ENCODE peak calls at places on chromosomes 4 and X, in four cellular contexts. C, K, Q and R are unnamed samples. For H3K27me3, the result is how much of the 10 kb centered on the place peaks cover.

GRCh38 chr4:139164731-139165130 is 12.3 kb downstream of the ELF2 start:
- DNase-seq in C (no peak), K (no peak), Q (no peak), R (no peak)

GRCh38 chr4:109803924-109804571 is 2.2 kb upstream of the CFI start:
- DNase-seq in C (no peak), K (no peak), Q (no peak), R (no peak)

GRCh38 chrX:69618803-69619202 is 2.9 kb downstream of the EDA start:
- DNase-seq in C (no peak), K (no peak), Q (peak), R (no peak)

GRCh38 chr4:162659716-162660115 is 495.9 kb upstream of the FSTL5 start:
- DNase-seq in C (no peak), K (no peak), Q (no peak), R (no peak)

GRCh38 chr4:10082047-10082446 is 34.6 kb downstream of the WDR1 start:
- DNase-seq in C (peak), K (peak), Q (no peak), R (no peak)

GRCh38 chr4:100428051-100428450 is 89.8 kb downstream of the EMCN start:
- DNase-seq in C (no peak), K (no peak), Q (no peak), R (no peak)

GRCh38 chr4:25211721-25212120 is 22.1 kb upstream of the PI4K2B start:
- DNase-seq in C (no peak), K (no peak), Q (no peak), R (no peak)

GRCh38 chrX:150767475-150768131 is 74.4 kb downstream of the MTMR1 start:
- DNase-seq in C (no peak), K (no peak), Q (peak), R (peak)

GRCh38 chr4:82688091-82688815 is 110.3 kb downstream of the SCD5 start:
- DNase-seq in C (no peak), K (no peak), Q (no peak), R (no peak)

GRCh38 chr4:78829296-78829695 is 53.1 kb downstream of the BMP2K start:
- DNase-seq in C (no peak), K (no peak), Q (no peak), R (no peak)

GRCh38 chr4:144685916-144686315 is 40.0 kb downstream of the HHIP start:
- DNase-seq in C (no peak), K (no peak), Q (no peak), R (no peak)

GRCh38 chrX:8913665-8914409 is 112.7 kb upstream of the FAM9A start:
- DNase-seq in C (peak), K (no peak), Q (peak), R (no peak)

GRCh38 chrX:13252726-13253125 is 67.1 kb downstream of the ATXN3L start:
- DNase-seq in C (no peak), K (no peak), Q (no peak), R (no peak)

GRCh38 chr4:108193891-108194672 is 25.4 kb upstream of the LEF1 start:
- DNase-seq in C (no peak), K (no peak), Q (no peak), R (no peak)

GRCh38 chr4:130808492-130808891 is 1712.5 kb downstream of the C4orf33 start:
- DNase-seq in C (no peak), K (no peak), Q (no peak), R (no peak)

GRCh38 chr4:144463896-144464295 is 182.1 kb upstream of the HHIP start:
- DNase-seq in C (no peak), K (no peak), Q (no peak), R (no peak)

GRCh38 chrX:77431227-77431626 is 16.0 kb upstream of the FGF16 start:
- DNase-seq in C (no peak), K (no peak), Q (no peak), R (peak)

GRCh38 chrX:130682990-130683389 is 220.0 kb downstream of the ENOX2 start:
- DNase-seq in C (no peak), K (no peak), Q (no peak), R (no peak)

GRCh38 chrX:155613927-155614559 is 1.3 kb upstream of the TMLHE start:
- DNase-seq in C (no peak), K (no peak), Q (no peak), R (no peak)

GRCh38 chrX:118577041-118577440 is 81.4 kb downstream of the DOCK11 start:
- DNase-seq in C (peak), K (peak), Q (no peak), R (no peak)

GRCh38 chr4:151882072-151882803 is 121.4 kb upstream of the GATB start:
- DNase-seq in C (no peak), K (no peak), Q (no peak), R (no peak)

GRCh38 chr4:68372588-68372987 is 22.7 kb upstream of the YTHDC1 start:
- DNase-seq in C (no peak), K (no peak), Q (no peak), R (no peak)

GRCh38 chr4:2723751-2724150 is 32.4 kb downstream of the TNIP2 start:
- DNase-seq in C (peak), K (no peak), Q (no peak), R (no peak)

GRCh38 chrX:120768681-120769080 is 107.0 kb downstream of the CT47B1 start:
- DNase-seq in C (no peak), K (no peak), Q (no peak), R (no peak)

GRCh38 chr4:10584042-10584441 is 100.5 kb downstream of the CLNK start:
- DNase-seq in C (no peak), K (no peak), Q (peak), R (no peak)

GRCh38 chr4:26717332-26717731 is 133.4 kb downstream of the TBC1D19 start:
- DNase-seq in C (no peak), K (no peak), Q (no peak), R (no peak)

GRCh38 chr4:15562114-15562513 is 92.4 kb downstream of the CC2D2A start:
- DNase-seq in C (no peak), K (no peak), Q (no peak), R (no peak)

GRCh38 chr4:2075987-2076907 is 17.1 kb downstream of the NAT8L start:
- DNase-seq in C (no peak), K (peak), Q (no peak), R (no peak)

GRCh38 chrX:76279007-76279406 is 106.1 kb downstream of the PBDC1 start:
- DNase-seq in C (no peak), K (no peak), Q (peak), R (no peak)

GRCh38 chrX:153909024-153909979 is 4.8 kb downstream of the AVPR2 start:
- DNase-seq in C (peak), K (no peak), Q (no peak), R (no peak)

GRCh38 chr4:103774326-103774725 is 54.5 kb upstream of the TACR3 start:
- DNase-seq in C (no peak), K (no peak), Q (no peak), R (no peak)

GRCh38 chrX:146109362-146109761 is 291.7 kb downstream of the SLITRK2 start:
- DNase-seq in C (no peak), K (no peak), Q (no peak), R (no peak)

GRCh38 chrX:109281478-109282275 is 200.2 kb downstream of the GUCY2F start:
- DNase-seq in C (no peak), K (no peak), Q (no peak), R (no peak)

GRCh38 chr4:119130365-119131065 is 5.1 kb upstream of the MYOZ2 start:
- DNase-seq in C (no peak), K (no peak), Q (no peak), R (no peak)

GRCh38 chr4:89158884-89159503 is 47.7 kb downstream of the TIGD2 start:
- DNase-seq in C (no peak), K (no peak), Q (no peak), R (no peak)

GRCh38 chr4:26263165-26263564 is 57.6 kb upstream of the RBPJ start:
- DNase-seq in C (no peak), K (no peak), Q (peak), R (no peak)

GRCh38 chr4:139167774-139168444 is 9.1 kb downstream of the ELF2 start:
- DNase-seq in C (no peak), K (no peak), Q (no peak), R (no peak)

GRCh38 chr4:52051213-52051614 is at the start of gene SPATA18:
- DNase-seq in C (peak), K (peak), Q (peak), R (no peak)

GRCh38 chrX:110444996-110445395 is 86.3 kb downstream of the RTL9 start:
- DNase-seq in C (no peak), K (no peak), Q (no peak), R (no peak)

DNA sequence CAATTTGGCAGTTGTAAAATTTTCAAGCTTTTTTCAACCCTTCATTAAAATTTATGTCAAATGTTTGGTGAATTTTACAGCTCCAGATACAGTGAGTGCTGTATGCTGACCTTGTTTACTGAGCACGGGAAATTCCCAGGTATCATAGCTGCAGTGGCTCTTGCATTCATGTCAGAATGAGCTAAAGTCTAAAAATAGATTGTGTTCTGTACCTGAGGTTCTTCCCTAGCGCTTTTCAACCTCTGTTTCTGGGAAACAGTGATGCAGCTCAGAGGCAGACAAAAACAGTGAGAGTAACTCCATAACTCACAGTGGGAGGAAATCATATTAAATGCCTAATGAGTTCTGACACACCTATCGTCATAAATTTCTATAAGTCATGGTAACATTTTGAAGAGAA is 393.8 kb upstream of the GNPDA2 start:
- DNase-seq in C (no peak), K (no peak), Q (no peak), R (no peak)
- H3K4me3 ChIP-seq in C (no peak), K (no peak), Q (no peak), R (no peak)

DNA sequence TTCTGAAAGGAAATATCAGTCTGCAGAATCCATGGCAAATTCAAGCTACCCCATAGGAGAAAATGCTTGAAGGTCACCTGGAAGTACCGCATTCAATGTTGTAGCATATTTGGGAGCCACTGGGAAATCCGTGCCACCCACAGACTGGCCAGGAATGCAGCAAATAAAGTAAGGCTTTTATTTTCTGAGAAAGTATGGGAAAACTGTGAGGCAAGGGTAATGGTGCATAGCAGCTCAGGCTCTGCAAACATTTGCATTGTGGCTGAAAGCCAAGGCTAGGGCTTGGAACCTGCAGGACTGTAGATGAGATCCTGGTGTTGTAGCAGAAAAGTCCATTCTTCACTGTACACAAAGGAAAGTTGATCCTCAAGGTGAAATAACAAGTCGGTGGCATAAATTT is 450.9 kb upstream of the NR3C2 start:
- DNase-seq in C (no peak), K (no peak), Q (no peak), R (no peak)
- TF ChIP-seq CTCF in C (no peak), K (no peak), Q (no peak), R (no peak)

GRCh38 chr4:41882622-41883347 is 52.4 kb upstream of the TMEM33 start:
- DNase-seq in C (no peak), K (peak), Q (peak), R (no peak)
- H3K27me3 ChIP-seq in C (under half), K (half or more), Q (under half), R (under half)

GRCh38 chr4:133151681-133152329 is 2.7 kb downstream of the PCDH10 start:
- DNase-seq in C (peak), K (no peak), Q (no peak), R (no peak)
- H3K4me3 ChIP-seq in C (peak), K (peak), Q (peak), R (peak)